ENCODE peak calls at places on chromosome 17, in five cellular contexts. R, S, J, D and O are unnamed samples.

GRCh38 chr17:79332011-79332410 is 257.4 kb downstream of the ENGASE start:
- DNase-seq in R (no peak), D (no peak), J (no peak), S (no peak), O (no peak)

GRCh38 chr17:14113137-14113536 is 43.8 kb downstream of the COX10 start:
- DNase-seq in R (no peak), J (no peak), D (no peak), S (no peak), O (no peak)

GRCh38 chr17:18278867-18279266 is 18.4 kb downstream of the MIEF2 start:
- DNase-seq in D (no peak), R (no peak), S (peak), J (no peak), O (no peak)

GRCh38 chr17:55521193-55521592 is 9.9 kb upstream of the SMIM36 start:
- DNase-seq in R (no peak), S (no peak), J (no peak), D (no peak), O (no peak)

GRCh38 chr17:59435238-59435637 is 103.8 kb downstream of the YPEL2 start:
- DNase-seq in R (no peak), S (peak), J (no peak), D (no peak), O (peak)

GRCh38 chr17:50551884-50552283 is 4.9 kb downstream of the SPATA20 start:
- DNase-seq in R (no peak), J (no peak), D (no peak), S (no peak), O (no peak)

GRCh38 chr17:72240333-72240732 is 119.5 kb downstream of the SOX9 start:
- DNase-seq in R (no peak), J (no peak), S (no peak), D (no peak), O (no peak)

GRCh38 chr17:78748730-78749317 is 33.2 kb downstream of the CYTH1 start:
- DNase-seq in R (no peak), J (peak), S (peak), D (no peak), O (no peak)

GRCh38 chr17:4161179-4161559 is 18.2 kb downstream of the CYB5D2 start:
- DNase-seq in J (peak), S (peak), D (no peak), R (peak), O (peak)

GRCh38 chr17:31560836-31561235 is 169.4 kb downstream of the RAB11FIP4 start:
- DNase-seq in D (no peak), J (no peak), R (no peak), S (peak), O (no peak)

GRCh38 chr17:78450696-78451344 is 72.4 kb downstream of the PGS1 start:
- DNase-seq in J (no peak), D (no peak), S (peak), R (no peak), O (no peak)

GRCh38 chr17:81576621-81577277 is 24.6 kb upstream of the FAAP100 start:
- DNase-seq in R (no peak), S (peak), J (no peak), D (no peak), O (peak)

GRCh38 chr17:34651267-34651955 is 72.0 kb downstream of the TMEM132E start:
- DNase-seq in J (no peak), D (no peak), R (no peak), S (no peak), O (no peak)

GRCh38 chr17:44467108-44467507 is 36.1 kb downstream of the GPATCH8 start:
- DNase-seq in R (no peak), J (no peak), D (no peak), S (no peak), O (no peak)
- H3K4me3 ChIP-seq in R (no peak), J (no peak), D (no peak), S (no peak), O (no peak)

GRCh38 chr17:68089881-68090280 is 54.3 kb downstream of the KPNA2 start:
- DNase-seq in S (peak), D (no peak), J (peak), R (no peak), O (no peak)

GRCh38 chr17:68080411-68081150 is 45.0 kb downstream of the KPNA2 start:
- DNase-seq in S (no peak), J (no peak), D (no peak), R (no peak), O (no peak)

GRCh38 chr17:68087851-68088250 is 52.3 kb downstream of the KPNA2 start:
- DNase-seq in R (no peak), D (no peak), S (no peak), J (no peak), O (no peak)

DNA sequence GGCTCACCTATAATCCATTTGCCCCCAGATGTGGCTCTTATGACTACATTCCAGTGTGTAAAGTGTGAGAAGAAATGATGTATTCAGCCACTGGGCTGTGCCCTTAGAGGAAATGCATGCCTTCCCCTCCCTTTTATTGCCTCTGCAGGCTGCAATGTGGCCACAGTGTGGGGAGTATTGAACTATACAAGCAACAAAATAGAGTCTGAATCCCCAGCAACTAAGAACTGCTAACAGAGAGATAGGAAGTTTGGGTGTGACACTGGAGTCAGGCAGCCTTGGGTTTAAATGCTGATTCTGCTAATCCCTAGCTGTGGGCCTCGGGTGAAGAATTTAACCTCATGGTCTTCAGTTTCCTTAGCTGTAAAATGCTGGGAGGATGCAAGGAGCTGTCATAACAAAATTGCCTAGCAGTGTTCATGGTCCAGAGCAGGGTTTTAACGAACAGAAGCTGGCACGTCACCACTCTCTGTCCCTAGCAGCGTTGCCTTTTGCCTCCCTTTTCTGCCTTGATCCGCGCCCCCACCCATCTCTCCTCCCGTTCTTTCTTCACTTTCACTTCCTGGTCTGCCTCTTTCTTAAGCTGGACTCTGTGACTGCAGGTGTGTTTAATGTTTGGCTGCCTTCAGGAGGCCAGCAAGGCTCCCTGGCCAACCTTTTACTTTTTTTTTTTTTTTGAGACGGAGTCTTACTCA is 50.4 kb downstream of the KPNA2 start:
- DNase-seq in S (no peak), D (no peak), J (no peak), R (no peak), O (no peak)
- H3K4me3 ChIP-seq in S (no peak), D (no peak), J (no peak), R (no peak), O (no peak)

GRCh38 chr17:48611213-48611612 is 396 bp upstream of the HOXB7 start:
- DNase-seq in D (no peak), J (no peak), S (no peak), R (no peak), O (no peak)

GRCh38 chr17:48610282-48611211 is at the start of gene HOXB7:
- DNase-seq in D (no peak), J (peak), R (no peak), S (no peak), O (no peak)

GRCh38 chr17:48608494-48608834 is 2.4 kb downstream of the HOXB7 start:
- DNase-seq in J (no peak), S (no peak), D (no peak), R (no peak), O (no peak)

GRCh38 chr17:48608921-48609505 is 1.8 kb downstream of the HOXB7 start:
- DNase-seq in S (no peak), D (no peak), R (no peak), J (no peak), O (no peak)

GRCh38 chr17:48609754-48610281 is 999 bp downstream of the HOXB7 start:
- DNase-seq in S (no peak), D (no peak), J (no peak), R (no peak), O (no peak)
- H3K4me3 ChIP-seq in S (no peak), D (no peak), J (peak), R (peak), O (no peak)

GRCh38 chr17:67026341-67026740 is 18.0 kb upstream of the CACNG1 start:
- DNase-seq in D (no peak), R (no peak), J (no peak), S (no peak), O (no peak)
- H3K4me3 ChIP-seq in D (no peak), R (no peak), J (no peak), S (no peak), O (no peak)

GRCh38 chr17:66465701-66466100 is 163.3 kb downstream of the PRKCA start:
- DNase-seq in R (no peak), D (no peak), J (no peak), S (no peak), O (no peak)

GRCh38 chr17:66464921-66465320 is 162.5 kb downstream of the PRKCA start:
- DNase-seq in R (no peak), D (no peak), S (no peak), J (no peak), O (no peak)

GRCh38 chr17:66467766-66468165 is 165.4 kb downstream of the PRKCA start:
- DNase-seq in S (peak), D (no peak), J (no peak), R (no peak), O (no peak)

GRCh38 chr17:66466933-66467367 is 164.5 kb downstream of the PRKCA start:
- DNase-seq in J (peak), S (peak), D (no peak), R (no peak), O (peak)

DNA sequence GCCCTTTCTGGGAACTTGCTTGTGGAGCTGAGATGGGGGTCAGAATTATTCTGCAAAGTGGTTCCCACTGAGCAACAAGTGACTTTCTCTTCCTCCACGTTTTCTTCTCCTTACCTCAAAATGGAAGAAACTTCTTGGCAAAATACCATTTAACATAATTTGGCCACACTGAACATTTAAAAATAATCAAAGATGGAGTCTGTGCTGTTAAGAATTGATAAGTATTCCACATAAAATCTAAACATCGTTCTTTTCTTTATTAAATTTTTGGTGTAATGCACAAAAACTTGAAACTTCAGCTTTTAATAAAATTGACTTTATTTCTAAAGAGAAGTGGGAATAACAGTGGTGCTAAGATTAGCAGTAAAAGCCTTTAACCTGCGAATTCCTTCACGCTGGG is 164.0 kb downstream of the PRKCA start:
- DNase-seq in S (no peak), R (no peak), J (no peak), D (no peak), O (no peak)
- H3K4me3 ChIP-seq in S (peak), R (no peak), J (no peak), D (no peak), O (no peak)

DNA sequence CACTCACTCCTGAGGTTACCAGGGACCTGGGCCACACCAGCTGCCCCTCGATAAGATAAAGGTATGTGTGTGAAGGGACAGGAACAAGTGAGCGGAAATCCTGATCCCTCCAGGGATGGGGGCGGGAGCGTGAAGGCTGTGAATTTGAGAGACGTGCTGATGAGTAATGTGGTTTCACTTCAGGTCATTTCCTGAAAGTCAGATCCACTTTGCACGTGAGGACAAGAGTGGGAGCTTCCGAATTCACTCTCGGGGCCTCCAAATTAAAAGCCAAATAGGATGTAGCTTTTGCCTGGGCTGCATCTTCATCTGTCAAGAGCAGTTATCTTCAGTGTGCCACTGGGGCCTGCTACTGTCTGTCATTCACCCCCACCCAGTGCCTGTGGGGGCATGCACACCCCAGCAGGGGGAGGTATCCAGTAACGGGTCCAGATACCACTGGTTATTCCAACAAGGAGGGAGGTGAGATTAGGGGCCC is 87.4 kb upstream of the LHX1 start:
- DNase-seq in D (no peak), J (no peak), S (peak), R (no peak), O (peak)
- H3K4me3 ChIP-seq in D (no peak), J (no peak), S (no peak), R (no peak), O (no peak)

GRCh38 chr17:1078831-1079561 is 82.1 kb downstream of the TIMM22 start:
- DNase-seq in S (no peak), J (no peak), R (no peak), D (no peak), O (no peak)
- H3K4me3 ChIP-seq in S (no peak), J (no peak), R (no peak), D (no peak), O (no peak)

DNA sequence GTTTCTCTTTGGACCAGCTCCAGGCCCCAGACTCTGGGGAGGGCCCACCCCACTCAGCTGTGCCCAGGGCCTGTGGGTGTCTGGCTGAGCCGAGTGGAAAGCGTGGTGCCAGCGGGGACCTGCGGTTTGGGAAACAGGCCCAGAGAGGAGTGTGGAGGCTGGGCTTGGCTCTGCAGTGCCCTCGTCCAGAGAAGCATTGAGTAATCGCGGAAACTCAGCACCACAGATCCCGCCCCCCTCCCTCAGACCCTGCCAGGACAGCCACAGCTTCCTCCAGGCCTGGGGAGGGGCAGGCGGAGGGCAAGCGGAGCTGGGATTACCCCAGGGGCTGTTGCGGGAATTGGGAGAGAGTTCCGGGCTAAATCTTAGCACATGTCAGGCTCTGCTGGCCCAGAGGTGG is 14.6 kb upstream of the PITPNA start:
- DNase-seq in S (peak), R (peak), J (peak), D (no peak), O (peak)
- H3K4me3 ChIP-seq in S (no peak), R (peak), J (no peak), D (no peak), O (no peak)

GRCh38 chr17:29256735-29257466 is 10.2 kb downstream of the CRYBA1 start:
- DNase-seq in D (no peak), J (no peak), R (no peak), S (peak), O (no peak)
- H3K4me3 ChIP-seq in D (no peak), J (no peak), R (no peak), S (no peak), O (no peak)